ENCODE peak calls at places on chromosomes 6 and 20, in eight cellular contexts. One of them, this sample, is unnamed.

GRCh38 chr20:38426006-38426405 is 9.1 kb downstream of the SNHG17 start:
- DNase-seq in AG09319: peak
- DNase-seq in GM06990: no peak
- DNase-seq in Peyer's patch: no peak
- DNase-seq in CD8-positive, alpha-beta T cell: no peak
- DNase-seq in gastrocnemius medialis: no peak
- DNase-seq in K562: no peak
- DNase-seq in cardiac fibroblast: peak
- DNase-seq in this sample: no peak

GRCh38 chr6:157246048-157246630 is 77.2 kb downstream of the TMEM242 start:
- DNase-seq in AG09319: peak
- DNase-seq in GM06990: no peak
- DNase-seq in Peyer's patch: no peak
- DNase-seq in CD8-positive, alpha-beta T cell: no peak
- DNase-seq in gastrocnemius medialis: no peak
- DNase-seq in K562: no peak
- DNase-seq in cardiac fibroblast: no peak
- DNase-seq in this sample: no peak

GRCh38 chr6:165858571-165858970 is 195.5 kb upstream of the PDE10A start:
- DNase-seq in AG09319: no peak
- DNase-seq in GM06990: no peak
- DNase-seq in Peyer's patch: no peak
- DNase-seq in CD8-positive, alpha-beta T cell: no peak
- DNase-seq in gastrocnemius medialis: no peak
- DNase-seq in K562: no peak
- DNase-seq in cardiac fibroblast: peak
- DNase-seq in this sample: no peak

GRCh38 chr20:60199866-60200265 is 241.6 kb downstream of the CDH26 start:
- DNase-seq in AG09319: no peak
- DNase-seq in GM06990: no peak
- DNase-seq in Peyer's patch: no peak
- DNase-seq in CD8-positive, alpha-beta T cell: no peak
- DNase-seq in gastrocnemius medialis: no peak
- DNase-seq in K562: no peak
- DNase-seq in cardiac fibroblast: no peak
- DNase-seq in this sample: no peak

GRCh38 chr6:38460216-38460615 is 179.5 kb downstream of the BTBD9 start:
- DNase-seq in AG09319: peak
- DNase-seq in GM06990: no peak
- DNase-seq in Peyer's patch: no peak
- DNase-seq in CD8-positive, alpha-beta T cell: no peak
- DNase-seq in gastrocnemius medialis: no peak
- DNase-seq in K562: no peak
- DNase-seq in cardiac fibroblast: peak
- DNase-seq in this sample: no peak

GRCh38 chr6:16352258-16352635 is 113.9 kb downstream of the GMPR start:
- DNase-seq in AG09319: peak
- DNase-seq in GM06990: no peak
- DNase-seq in Peyer's patch: no peak
- DNase-seq in CD8-positive, alpha-beta T cell: no peak
- DNase-seq in gastrocnemius medialis: no peak
- DNase-seq in K562: no peak
- DNase-seq in cardiac fibroblast: peak
- DNase-seq in this sample: no peak

GRCh38 chr6:11977738-11978137 is 34.4 kb upstream of the HIVEP1 start:
- DNase-seq in AG09319: no peak
- DNase-seq in GM06990: no peak
- DNase-seq in Peyer's patch: no peak
- DNase-seq in CD8-positive, alpha-beta T cell: no peak
- DNase-seq in gastrocnemius medialis: no peak
- DNase-seq in K562: no peak
- DNase-seq in cardiac fibroblast: no peak
- DNase-seq in this sample: no peak

GRCh38 chr6:14305629-14306028 is 188.1 kb downstream of the CD83 start:
- DNase-seq in AG09319: no peak
- DNase-seq in GM06990: no peak
- DNase-seq in Peyer's patch: no peak
- DNase-seq in CD8-positive, alpha-beta T cell: no peak
- DNase-seq in gastrocnemius medialis: no peak
- DNase-seq in K562: no peak
- DNase-seq in cardiac fibroblast: no peak
- DNase-seq in this sample: no peak

GRCh38 chr6:125947581-125947980 is 9.0 kb upstream of the HINT3 start:
- DNase-seq in AG09319: no peak
- DNase-seq in GM06990: no peak
- DNase-seq in Peyer's patch: peak
- DNase-seq in CD8-positive, alpha-beta T cell: no peak
- DNase-seq in gastrocnemius medialis: no peak
- DNase-seq in K562: no peak
- DNase-seq in cardiac fibroblast: peak
- DNase-seq in this sample: no peak

GRCh38 chr6:33926451-33926850 is 122.6 kb upstream of the MLN start:
- DNase-seq in AG09319: no peak
- DNase-seq in GM06990: no peak
- DNase-seq in Peyer's patch: no peak
- DNase-seq in CD8-positive, alpha-beta T cell: no peak
- DNase-seq in gastrocnemius medialis: no peak
- DNase-seq in K562: peak
- DNase-seq in cardiac fibroblast: peak
- DNase-seq in this sample: no peak

GRCh38 chr6:2819891-2820814 is 21.5 kb downstream of the SERPINB1 start:
- DNase-seq in AG09319: no peak
- DNase-seq in GM06990: no peak
- DNase-seq in Peyer's patch: no peak
- DNase-seq in CD8-positive, alpha-beta T cell: no peak
- DNase-seq in gastrocnemius medialis: no peak
- DNase-seq in K562: no peak
- DNase-seq in cardiac fibroblast: no peak
- DNase-seq in this sample: no peak

GRCh38 chr6:144190593-144190992 is 40.3 kb downstream of the STX11 start:
- DNase-seq in AG09319: peak
- DNase-seq in GM06990: no peak
- DNase-seq in Peyer's patch: no peak
- DNase-seq in CD8-positive, alpha-beta T cell: no peak
- DNase-seq in gastrocnemius medialis: peak
- DNase-seq in K562: no peak
- DNase-seq in cardiac fibroblast: peak
- DNase-seq in this sample: no peak

GRCh38 chr6:8108031-8108660 is 5.8 kb upstream of the EEF1E1 start:
- DNase-seq in AG09319: peak
- DNase-seq in GM06990: no peak
- DNase-seq in Peyer's patch: no peak
- DNase-seq in CD8-positive, alpha-beta T cell: no peak
- DNase-seq in gastrocnemius medialis: no peak
- DNase-seq in K562: peak
- DNase-seq in cardiac fibroblast: peak
- DNase-seq in this sample: no peak

GRCh38 chr20:56979125-56979524 is 287.3 kb downstream of the BMP7 start:
- DNase-seq in AG09319: no peak
- DNase-seq in GM06990: no peak
- DNase-seq in Peyer's patch: no peak
- DNase-seq in CD8-positive, alpha-beta T cell: no peak
- DNase-seq in gastrocnemius medialis: no peak
- DNase-seq in K562: no peak
- DNase-seq in cardiac fibroblast: no peak
- DNase-seq in this sample: no peak

GRCh38 chr20:56975838-56976237 is 290.6 kb downstream of the BMP7 start:
- DNase-seq in AG09319: no peak
- DNase-seq in GM06990: no peak
- DNase-seq in Peyer's patch: no peak
- DNase-seq in CD8-positive, alpha-beta T cell: no peak
- DNase-seq in gastrocnemius medialis: no peak
- DNase-seq in K562: no peak
- DNase-seq in cardiac fibroblast: no peak
- DNase-seq in this sample: no peak

GRCh38 chr20:56978475-56978874 is 288.0 kb downstream of the BMP7 start:
- DNase-seq in AG09319: no peak
- DNase-seq in GM06990: no peak
- DNase-seq in Peyer's patch: no peak
- DNase-seq in CD8-positive, alpha-beta T cell: no peak
- DNase-seq in gastrocnemius medialis: no peak
- DNase-seq in K562: no peak
- DNase-seq in cardiac fibroblast: no peak
- DNase-seq in this sample: no peak

DNA sequence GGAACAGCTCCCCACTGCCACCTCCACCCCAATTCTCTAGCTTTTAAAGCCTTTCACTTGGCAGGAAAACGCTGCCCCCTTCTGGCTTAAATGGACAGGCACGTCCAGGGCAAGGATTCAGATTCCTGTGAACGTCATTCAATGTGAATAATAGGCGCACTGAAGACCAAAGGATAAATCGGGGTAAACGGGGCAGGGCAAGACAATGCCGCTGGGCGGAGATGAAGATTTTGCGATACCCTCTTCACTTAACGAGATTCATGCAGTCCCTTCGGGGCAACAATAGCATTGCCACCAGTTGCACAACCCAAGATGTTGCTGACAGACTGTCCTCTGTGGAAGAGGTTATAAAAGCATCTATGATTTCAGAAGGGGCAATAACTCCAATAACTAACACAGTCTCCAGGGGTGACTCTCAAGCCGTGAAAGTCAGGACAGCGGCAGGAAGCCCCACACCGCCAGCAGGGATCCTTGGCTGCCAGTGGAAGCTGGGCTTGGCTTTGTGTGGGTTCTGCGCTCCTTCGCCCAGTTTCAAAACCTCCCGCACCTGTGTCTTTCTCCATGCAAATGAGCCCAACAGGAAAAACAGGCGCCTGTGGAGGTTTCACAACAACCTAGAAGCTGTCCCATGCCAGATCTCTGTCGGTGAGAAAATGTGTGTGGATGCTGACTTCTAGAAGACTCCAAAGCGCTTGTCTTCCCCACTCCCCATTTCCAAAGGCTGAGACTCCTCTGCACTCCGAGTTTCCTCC is 291.8 kb downstream of the BMP7 start:
- DNase-seq in AG09319: peak
- DNase-seq in GM06990: no peak
- DNase-seq in Peyer's patch: no peak
- DNase-seq in CD8-positive, alpha-beta T cell: no peak
- DNase-seq in gastrocnemius medialis: no peak
- DNase-seq in K562: peak
- DNase-seq in cardiac fibroblast: peak
- DNase-seq in this sample: no peak
- TF ChIP-seq CTCF in AG09319: peak
- TF ChIP-seq CTCF in GM06990: peak
- TF ChIP-seq CTCF in Peyer's patch: peak
- TF ChIP-seq CTCF in CD8-positive, alpha-beta T cell: no peak
- TF ChIP-seq CTCF in gastrocnemius medialis: no peak
- TF ChIP-seq CTCF in K562: peak
- TF ChIP-seq CTCF in cardiac fibroblast: no peak
- TF ChIP-seq CTCF in this sample: peak

GRCh38 chr20:36141310-36141709 is 13.2 kb upstream of the EPB41L1 start:
- DNase-seq in AG09319: no peak
- DNase-seq in GM06990: no peak
- DNase-seq in Peyer's patch: no peak
- DNase-seq in CD8-positive, alpha-beta T cell: no peak
- DNase-seq in gastrocnemius medialis: no peak
- DNase-seq in K562: peak
- DNase-seq in cardiac fibroblast: no peak
- DNase-seq in this sample: no peak
- TF ChIP-seq CTCF in AG09319: no peak
- TF ChIP-seq CTCF in GM06990: no peak
- TF ChIP-seq CTCF in Peyer's patch: no peak
- TF ChIP-seq CTCF in CD8-positive, alpha-beta T cell: no peak
- TF ChIP-seq CTCF in gastrocnemius medialis: no peak
- TF ChIP-seq CTCF in K562: peak
- TF ChIP-seq CTCF in cardiac fibroblast: no peak
- TF ChIP-seq CTCF in this sample: no peak

DNA sequence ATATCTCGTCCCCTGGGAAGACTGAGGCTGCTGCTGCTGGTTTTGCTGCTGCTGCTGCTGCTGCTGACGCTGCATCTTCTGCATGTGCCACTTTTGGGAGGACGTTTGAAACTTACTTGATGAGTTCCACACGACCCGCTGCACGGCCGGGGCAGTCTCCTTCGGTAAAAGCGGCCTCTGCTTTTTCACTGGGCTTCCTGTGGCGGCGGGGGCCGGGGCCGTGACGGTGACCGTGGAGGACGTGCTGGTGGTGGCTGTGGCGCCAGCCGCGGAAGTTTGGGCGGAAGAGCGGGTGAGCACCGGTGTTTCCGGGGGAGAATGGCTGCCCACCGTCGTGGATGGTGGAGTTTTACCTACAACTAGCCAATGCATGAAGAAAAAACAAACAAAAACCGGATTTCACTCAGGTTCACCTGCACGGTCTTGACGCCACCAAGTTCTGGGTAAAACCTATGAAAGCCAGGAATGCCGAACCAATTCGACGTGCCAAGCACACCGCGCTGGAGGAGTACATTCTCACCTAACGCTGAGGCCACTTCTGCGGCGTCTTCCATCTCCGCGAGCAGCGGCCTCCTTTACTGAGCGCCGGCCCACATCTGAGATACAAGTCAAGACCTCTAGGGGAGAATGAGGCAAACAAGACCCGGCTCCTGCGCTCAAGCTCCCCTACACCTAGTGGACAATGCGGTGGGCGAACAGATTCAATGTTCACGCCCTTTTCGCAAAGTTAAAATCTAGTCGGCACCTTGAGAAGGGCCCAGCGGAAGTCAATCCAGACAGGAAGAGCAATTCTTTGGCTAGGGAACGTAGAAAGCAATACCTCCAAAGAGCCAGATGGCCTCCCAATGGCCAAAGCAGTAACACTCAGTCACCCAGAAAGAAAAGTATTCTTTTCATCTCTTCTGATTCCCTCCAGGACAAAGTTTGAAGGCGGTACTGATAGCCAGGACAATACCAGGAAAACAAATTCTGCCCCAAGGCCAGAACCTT is 117.4 kb downstream of the ZMYND8 start:
- DNase-seq in AG09319: no peak
- DNase-seq in GM06990: no peak
- DNase-seq in Peyer's patch: no peak
- DNase-seq in CD8-positive, alpha-beta T cell: no peak
- DNase-seq in gastrocnemius medialis: no peak
- DNase-seq in K562: no peak
- DNase-seq in cardiac fibroblast: no peak
- DNase-seq in this sample: no peak
- TF ChIP-seq CTCF in AG09319: no peak
- TF ChIP-seq CTCF in GM06990: no peak
- TF ChIP-seq CTCF in Peyer's patch: no peak
- TF ChIP-seq CTCF in CD8-positive, alpha-beta T cell: no peak
- TF ChIP-seq CTCF in gastrocnemius medialis: no peak
- TF ChIP-seq CTCF in K562: no peak
- TF ChIP-seq CTCF in cardiac fibroblast: no peak
- TF ChIP-seq CTCF in this sample: no peak

DNA sequence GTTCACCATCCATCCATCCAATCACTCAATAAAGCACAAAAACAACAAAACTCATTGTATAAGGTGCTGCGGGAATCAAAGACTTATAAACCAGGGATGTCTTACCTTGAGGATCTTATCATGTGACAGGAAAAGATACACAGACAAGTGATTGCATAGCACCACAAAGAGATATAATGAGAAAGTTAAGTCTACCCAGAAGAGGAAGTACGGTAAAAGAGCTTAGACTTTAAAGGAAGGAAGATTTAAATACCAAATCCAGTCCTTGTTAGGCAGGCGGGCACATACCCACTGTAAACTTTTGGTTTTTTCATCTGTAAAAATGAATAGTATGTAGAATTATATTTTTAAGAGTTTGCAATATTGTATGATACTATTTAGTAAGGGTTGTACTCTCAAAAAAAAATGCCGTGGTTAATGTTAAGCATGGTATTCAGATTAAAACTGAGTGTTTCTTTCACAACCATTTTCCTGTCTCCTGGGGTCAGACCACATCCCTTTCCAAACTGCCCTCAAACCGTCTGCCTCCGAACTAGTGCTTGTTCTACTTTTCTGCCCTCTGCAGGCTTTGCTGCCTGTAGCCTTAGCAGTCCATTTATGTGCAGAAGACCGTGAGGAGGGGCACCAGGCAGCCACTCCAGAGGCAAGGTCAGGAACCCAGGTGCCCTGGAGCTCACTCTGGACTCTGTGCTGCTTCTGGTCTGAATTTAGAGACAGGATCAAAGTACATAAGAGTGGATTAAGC is 179.5 kb upstream of the SYNDIG1 start:
- DNase-seq in AG09319: no peak
- DNase-seq in GM06990: no peak
- DNase-seq in Peyer's patch: no peak
- DNase-seq in CD8-positive, alpha-beta T cell: no peak
- DNase-seq in gastrocnemius medialis: no peak
- DNase-seq in K562: no peak
- DNase-seq in cardiac fibroblast: no peak
- DNase-seq in this sample: no peak
- TF ChIP-seq CTCF in AG09319: no peak
- TF ChIP-seq CTCF in GM06990: no peak
- TF ChIP-seq CTCF in Peyer's patch: no peak
- TF ChIP-seq CTCF in CD8-positive, alpha-beta T cell: no peak
- TF ChIP-seq CTCF in gastrocnemius medialis: no peak
- TF ChIP-seq CTCF in K562: no peak
- TF ChIP-seq CTCF in cardiac fibroblast: no peak
- TF ChIP-seq CTCF in this sample: no peak

This sample was measured in GM12864.